ENCODE peak calls at places on chromosomes 13 and 19, in six cellular contexts. One of them, this sample, is unnamed. For H3K9me3, the result is how much of the 10 kb centered on the place peaks cover.

GRCh38 chr13:99442273-99442895 is 58.9 kb upstream of the TM9SF2 start:
- DNase-seq in mammary epithelial cell: peak
- DNase-seq in PC-3: peak
- DNase-seq in colonic mucosa: peak
- DNase-seq in neuronal stem cell: peak
- DNase-seq in GM23248: peak
- DNase-seq in this sample: peak

GRCh38 chr13:53017433-53017970 is 11.1 kb upstream of the OLFM4 start:
- DNase-seq in neuronal stem cell: no peak
- DNase-seq in mammary epithelial cell: no peak
- DNase-seq in colonic mucosa: no peak
- DNase-seq in PC-3: no peak
- DNase-seq in GM23248: no peak
- DNase-seq in this sample: no peak

GRCh38 chr13:99496322-99497142 is 4.7 kb upstream of the TM9SF2 start:
- DNase-seq in neuronal stem cell: no peak
- DNase-seq in PC-3: no peak
- DNase-seq in GM23248: peak
- DNase-seq in mammary epithelial cell: no peak
- DNase-seq in colonic mucosa: peak
- DNase-seq in this sample: no peak

GRCh38 chr19:29812080-29812880 is 489 bp downstream of the CCNE1 start:
- DNase-seq in neuronal stem cell: peak
- DNase-seq in GM23248: peak
- DNase-seq in mammary epithelial cell: no peak
- DNase-seq in colonic mucosa: peak
- DNase-seq in PC-3: no peak
- DNase-seq in this sample: no peak

GRCh38 chr13:100301418-100301817 is 212.5 kb downstream of the PCCA start:
- DNase-seq in neuronal stem cell: no peak
- DNase-seq in PC-3: no peak
- DNase-seq in GM23248: no peak
- DNase-seq in colonic mucosa: no peak
- DNase-seq in mammary epithelial cell: peak
- DNase-seq in this sample: no peak

GRCh38 chr13:48201044-48201443 is 32.0 kb upstream of the ITM2B start:
- DNase-seq in GM23248: no peak
- DNase-seq in mammary epithelial cell: no peak
- DNase-seq in PC-3: no peak
- DNase-seq in colonic mucosa: peak
- DNase-seq in neuronal stem cell: no peak
- DNase-seq in this sample: no peak

GRCh38 chr13:23724196-23724970 is 154.2 kb downstream of the TNFRSF19 start:
- DNase-seq in PC-3: peak
- DNase-seq in mammary epithelial cell: peak
- DNase-seq in GM23248: peak
- DNase-seq in colonic mucosa: no peak
- DNase-seq in neuronal stem cell: no peak
- DNase-seq in this sample: no peak

GRCh38 chr19:442085-442484 is 18.7 kb downstream of the SHC2 start:
- DNase-seq in mammary epithelial cell: no peak
- DNase-seq in neuronal stem cell: no peak
- DNase-seq in colonic mucosa: no peak
- DNase-seq in PC-3: no peak
- DNase-seq in GM23248: no peak
- DNase-seq in this sample: no peak

GRCh38 chr13:59677966-59678814 is 485.5 kb downstream of the DIAPH3 start:
- DNase-seq in colonic mucosa: no peak
- DNase-seq in PC-3: peak
- DNase-seq in GM23248: peak
- DNase-seq in neuronal stem cell: peak
- DNase-seq in mammary epithelial cell: peak
- DNase-seq in this sample: peak

GRCh38 chr19:20259615-20260014 is 92.6 kb downstream of the ZNF486 start:
- DNase-seq in GM23248: no peak
- DNase-seq in PC-3: no peak
- DNase-seq in mammary epithelial cell: no peak
- DNase-seq in colonic mucosa: no peak
- DNase-seq in neuronal stem cell: no peak
- DNase-seq in this sample: no peak

GRCh38 chr13:79886601-79887000 is 405.6 kb downstream of the NDFIP2 start:
- DNase-seq in mammary epithelial cell: no peak
- DNase-seq in colonic mucosa: no peak
- DNase-seq in neuronal stem cell: no peak
- DNase-seq in PC-3: no peak
- DNase-seq in GM23248: no peak
- DNase-seq in this sample: no peak

GRCh38 chr13:70203661-70204229 is 95.5 kb upstream of the KLHL1 start:
- DNase-seq in colonic mucosa: no peak
- DNase-seq in GM23248: no peak
- DNase-seq in neuronal stem cell: no peak
- DNase-seq in mammary epithelial cell: no peak
- DNase-seq in PC-3: peak
- DNase-seq in this sample: no peak

GRCh38 chr19:19911150-19911549 is 10.4 kb downstream of the ZNF93 start:
- DNase-seq in mammary epithelial cell: peak
- DNase-seq in neuronal stem cell: no peak
- DNase-seq in PC-3: no peak
- DNase-seq in GM23248: peak
- DNase-seq in colonic mucosa: no peak
- DNase-seq in this sample: no peak

GRCh38 chr13:84430441-84430840 is 548.2 kb upstream of the SLITRK1 start:
- DNase-seq in PC-3: no peak
- DNase-seq in neuronal stem cell: no peak
- DNase-seq in colonic mucosa: no peak
- DNase-seq in GM23248: peak
- DNase-seq in mammary epithelial cell: no peak
- DNase-seq in this sample: no peak

GRCh38 chr13:53200498-53201453 is 172.2 kb downstream of the OLFM4 start:
- DNase-seq in neuronal stem cell: peak
- DNase-seq in colonic mucosa: peak
- DNase-seq in GM23248: peak
- DNase-seq in PC-3: no peak
- DNase-seq in mammary epithelial cell: no peak
- DNase-seq in this sample: no peak

GRCh38 chr13:31361673-31362072 is 161.9 kb downstream of the B3GLCT start:
- DNase-seq in neuronal stem cell: no peak
- DNase-seq in mammary epithelial cell: peak
- DNase-seq in GM23248: no peak
- DNase-seq in PC-3: no peak
- DNase-seq in colonic mucosa: no peak
- DNase-seq in this sample: no peak

GRCh38 chr13:23618341-23618740 is 48.1 kb downstream of the TNFRSF19 start:
- DNase-seq in mammary epithelial cell: peak
- DNase-seq in colonic mucosa: no peak
- DNase-seq in PC-3: peak
- DNase-seq in GM23248: peak
- DNase-seq in neuronal stem cell: no peak
- DNase-seq in this sample: no peak

GRCh38 chr19:28184997-28185396 is 1028.0 kb downstream of the UQCRFS1 start:
- DNase-seq in colonic mucosa: no peak
- DNase-seq in PC-3: no peak
- DNase-seq in mammary epithelial cell: no peak
- DNase-seq in neuronal stem cell: no peak
- DNase-seq in GM23248: peak
- DNase-seq in this sample: no peak

GRCh38 chr13:36766295-36766694 is 52.7 kb upstream of the RFXAP start:
- DNase-seq in colonic mucosa: no peak
- DNase-seq in GM23248: peak
- DNase-seq in neuronal stem cell: no peak
- DNase-seq in PC-3: peak
- DNase-seq in mammary epithelial cell: peak
- DNase-seq in this sample: no peak

GRCh38 chr13:114110091-114110829 is 22.2 kb downstream of the RASA3 start:
- DNase-seq in colonic mucosa: no peak
- DNase-seq in neuronal stem cell: no peak
- DNase-seq in mammary epithelial cell: no peak
- DNase-seq in GM23248: peak
- DNase-seq in PC-3: no peak
- DNase-seq in this sample: no peak

GRCh38 chr13:91398413-91399188 is at the start of gene GPC5:
- DNase-seq in GM23248: peak
- DNase-seq in neuronal stem cell: peak
- DNase-seq in PC-3: peak
- DNase-seq in colonic mucosa: peak
- DNase-seq in mammary epithelial cell: peak
- DNase-seq in this sample: no peak

GRCh38 chr13:78689011-78689410 is 30.1 kb upstream of the OBI1 start:
- DNase-seq in GM23248: no peak
- DNase-seq in neuronal stem cell: no peak
- DNase-seq in colonic mucosa: no peak
- DNase-seq in mammary epithelial cell: no peak
- DNase-seq in PC-3: peak
- DNase-seq in this sample: no peak

GRCh38 chr13:38577048-38577447 is 109.8 kb upstream of the FREM2 start:
- DNase-seq in mammary epithelial cell: no peak
- DNase-seq in colonic mucosa: no peak
- DNase-seq in GM23248: peak
- DNase-seq in PC-3: no peak
- DNase-seq in neuronal stem cell: no peak
- DNase-seq in this sample: no peak

GRCh38 chr19:49347835-49348234 is 12.6 kb downstream of the CD37 start:
- DNase-seq in mammary epithelial cell: peak
- DNase-seq in PC-3: peak
- DNase-seq in GM23248: peak
- DNase-seq in colonic mucosa: no peak
- DNase-seq in neuronal stem cell: no peak
- DNase-seq in this sample: no peak

GRCh38 chr13:51071493-51071892 is 39.6 kb downstream of the C13orf42 start:
- DNase-seq in colonic mucosa: no peak
- DNase-seq in GM23248: no peak
- DNase-seq in PC-3: no peak
- DNase-seq in mammary epithelial cell: no peak
- DNase-seq in neuronal stem cell: no peak
- DNase-seq in this sample: no peak

GRCh38 chr13:31951215-31951678 is 80.3 kb upstream of the FRY start:
- DNase-seq in GM23248: peak
- DNase-seq in colonic mucosa: peak
- DNase-seq in mammary epithelial cell: peak
- DNase-seq in neuronal stem cell: no peak
- DNase-seq in PC-3: peak
- DNase-seq in this sample: no peak

GRCh38 chr13:76213423-76213904 is 577.3 kb downstream of the LMO7 start:
- DNase-seq in mammary epithelial cell: no peak
- DNase-seq in PC-3: no peak
- DNase-seq in colonic mucosa: no peak
- DNase-seq in GM23248: no peak
- DNase-seq in neuronal stem cell: no peak
- DNase-seq in this sample: no peak

GRCh38 chr19:46493236-46494114 is 2.2 kb downstream of the PNMA8B start:
- DNase-seq in PC-3: no peak
- DNase-seq in colonic mucosa: no peak
- DNase-seq in GM23248: peak
- DNase-seq in neuronal stem cell: no peak
- DNase-seq in mammary epithelial cell: no peak
- DNase-seq in this sample: no peak

GRCh38 chr19:46494115-46494935 is 1.3 kb downstream of the PNMA8B start:
- DNase-seq in colonic mucosa: no peak
- DNase-seq in GM23248: no peak
- DNase-seq in neuronal stem cell: no peak
- DNase-seq in mammary epithelial cell: no peak
- DNase-seq in PC-3: no peak
- DNase-seq in this sample: no peak

GRCh38 chr19:46490774-46491173 is 4.9 kb downstream of the PNMA8B start:
- DNase-seq in mammary epithelial cell: no peak
- DNase-seq in PC-3: no peak
- DNase-seq in neuronal stem cell: no peak
- DNase-seq in GM23248: no peak
- DNase-seq in colonic mucosa: no peak
- DNase-seq in this sample: no peak

GRCh38 chr19:46491975-46492682 is 3.5 kb downstream of the PNMA8B start:
- DNase-seq in colonic mucosa: no peak
- DNase-seq in PC-3: no peak
- DNase-seq in GM23248: no peak
- DNase-seq in mammary epithelial cell: no peak
- DNase-seq in neuronal stem cell: no peak
- DNase-seq in this sample: no peak

GRCh38 chr19:46492841-46493235 is 2.8 kb downstream of the PNMA8B start:
- DNase-seq in colonic mucosa: no peak
- DNase-seq in mammary epithelial cell: no peak
- DNase-seq in GM23248: no peak
- DNase-seq in PC-3: no peak
- DNase-seq in neuronal stem cell: no peak
- DNase-seq in this sample: no peak
- H3K9ac ChIP-seq in colonic mucosa: peak
- H3K9ac ChIP-seq in mammary epithelial cell: no peak
- H3K9ac ChIP-seq in GM23248: peak
- H3K9ac ChIP-seq in PC-3: no peak
- H3K9ac ChIP-seq in neuronal stem cell: peak
- H3K9ac ChIP-seq in this sample: no peak

DNA sequence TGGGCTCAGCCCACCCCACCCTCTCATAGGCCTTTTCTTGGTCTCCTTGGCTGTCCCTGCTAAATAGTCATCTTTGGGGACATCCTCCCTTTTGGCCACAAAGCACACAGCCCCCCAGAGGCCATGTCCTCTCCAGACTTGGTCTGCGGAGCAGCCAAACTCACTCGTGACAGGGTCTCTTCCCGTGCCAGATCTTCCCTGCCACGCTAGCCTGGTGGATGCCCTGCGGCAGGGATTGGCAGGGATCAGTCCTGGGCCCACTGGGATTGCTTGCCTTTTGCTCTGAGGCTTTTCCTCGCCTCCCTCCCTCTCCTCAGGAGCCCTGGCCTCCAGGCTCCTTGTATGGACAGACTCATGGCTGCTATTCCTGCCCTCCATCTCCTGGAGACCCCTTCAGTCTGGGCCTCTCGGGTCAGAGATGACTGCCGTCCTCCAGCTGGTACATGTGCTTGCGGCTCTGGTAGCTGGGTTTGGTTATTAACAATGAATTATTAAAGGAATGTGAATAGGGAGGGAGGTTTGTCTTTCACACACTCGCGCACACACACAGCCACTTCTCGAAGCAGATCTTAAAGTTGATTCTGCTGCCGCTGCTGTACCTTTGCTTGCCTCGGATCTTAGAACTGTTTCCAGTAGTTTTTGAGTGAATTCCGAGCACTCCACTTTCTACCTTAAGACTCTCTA is 45.1 kb downstream of the NFIX start:
- DNase-seq in colonic mucosa: no peak
- DNase-seq in neuronal stem cell: no peak
- DNase-seq in GM23248: peak
- DNase-seq in mammary epithelial cell: no peak
- DNase-seq in PC-3: no peak
- DNase-seq in this sample: no peak
- H3K27ac ChIP-seq in colonic mucosa: no peak
- H3K27ac ChIP-seq in neuronal stem cell: no peak
- H3K27ac ChIP-seq in GM23248: peak
- H3K27ac ChIP-seq in mammary epithelial cell: peak
- H3K27ac ChIP-seq in PC-3: no peak
- H3K27ac ChIP-seq in this sample: peak

GRCh38 chr19:39936020-39936419 is 1.6 kb upstream of the FCGBP start:
- DNase-seq in neuronal stem cell: no peak
- DNase-seq in GM23248: no peak
- DNase-seq in mammary epithelial cell: no peak
- DNase-seq in PC-3: no peak
- DNase-seq in colonic mucosa: peak
- DNase-seq in this sample: no peak
- H3K9me3 ChIP-seq in neuronal stem cell: under half
- H3K9me3 ChIP-seq in GM23248: under half
- H3K9me3 ChIP-seq in mammary epithelial cell: under half
- H3K9me3 ChIP-seq in PC-3: under half
- H3K9me3 ChIP-seq in colonic mucosa: under half
- H3K9me3 ChIP-seq in this sample: under half

GRCh38 chr13:110306960-110307696 is at the start of the genes COL4A1 and COL4A2:
- DNase-seq in colonic mucosa: peak
- DNase-seq in neuronal stem cell: peak
- DNase-seq in mammary epithelial cell: peak
- DNase-seq in PC-3: peak
- DNase-seq in GM23248: peak
- DNase-seq in this sample: no peak
- H3K9ac ChIP-seq in colonic mucosa: peak
- H3K9ac ChIP-seq in neuronal stem cell: peak
- H3K9ac ChIP-seq in mammary epithelial cell: peak
- H3K9ac ChIP-seq in PC-3: peak
- H3K9ac ChIP-seq in GM23248: peak
- H3K9ac ChIP-seq in this sample: peak

This sample was measured in SK-N-MC.